ENCODE peak calls at places on chromosomes 5 and 9, in four cellular contexts. One of them, this sample, is unnamed.

GRCh38 chr5:111583761-111584203 is 71.4 kb upstream of the STARD4 start:
- DNase-seq in left lobe of liver: no peak
- DNase-seq in NCI-H446: no peak
- DNase-seq in GM23248: peak; percentile 80
- DNase-seq in this sample: no peak

GRCh38 chr5:120988970-120989369 is 524.9 kb downstream of the PRR16 start:
- DNase-seq in left lobe of liver: no peak
- DNase-seq in NCI-H446: no peak
- DNase-seq in GM23248: no peak
- DNase-seq in this sample: no peak

GRCh38 chr5:100761192-100761591 is 141.9 kb downstream of the ST8SIA4 start:
- DNase-seq in NCI-H446: no peak
- DNase-seq in GM23248: peak; percentile 25
- DNase-seq in left lobe of liver: no peak
- DNase-seq in this sample: no peak

GRCh38 chr9:71886015-71886414 is 25.0 kb downstream of the ABHD17B start:
- DNase-seq in GM23248: no peak
- DNase-seq in NCI-H446: no peak
- DNase-seq in left lobe of liver: no peak
- DNase-seq in this sample: no peak

GRCh38 chr5:135028791-135029467 is 5.1 kb downstream of the PITX1 start:
- DNase-seq in NCI-H446: no peak
- DNase-seq in left lobe of liver: no peak
- DNase-seq in GM23248: no peak
- DNase-seq in this sample: no peak

GRCh38 chr9:132201139-132201538 is 39.3 kb downstream of the NTNG2 start:
- DNase-seq in GM23248: no peak
- DNase-seq in left lobe of liver: no peak
- DNase-seq in NCI-H446: no peak
- DNase-seq in this sample: no peak

GRCh38 chr9:134045841-134046544 is 20.7 kb downstream of the BRD3OS start:
- DNase-seq in GM23248: no peak
- DNase-seq in NCI-H446: no peak
- DNase-seq in left lobe of liver: no peak
- DNase-seq in this sample: no peak

GRCh38 chr5:72467421-72467820 is 39.8 kb downstream of the ZNF366 start:
- DNase-seq in GM23248: no peak
- DNase-seq in NCI-H446: no peak
- DNase-seq in left lobe of liver: no peak
- DNase-seq in this sample: no peak

GRCh38 chr5:32455311-32455710 is 10.8 kb upstream of the ZFR start:
- DNase-seq in GM23248: no peak
- DNase-seq in left lobe of liver: no peak
- DNase-seq in NCI-H446: no peak
- DNase-seq in this sample: no peak

GRCh38 chr9:109133533-109133932 is 13.8 kb upstream of the TMEM245 start:
- DNase-seq in NCI-H446: no peak
- DNase-seq in GM23248: no peak
- DNase-seq in left lobe of liver: no peak
- DNase-seq in this sample: no peak

GRCh38 chr9:76109953-76110352 is 219.5 kb downstream of the PCSK5 start:
- DNase-seq in left lobe of liver: no peak
- DNase-seq in GM23248: peak; percentile 47
- DNase-seq in NCI-H446: no peak
- DNase-seq in this sample: no peak

GRCh38 chr5:1468247-1468612 is 23.0 kb upstream of the SLC6A3 start:
- DNase-seq in NCI-H446: peak; percentile 55
- DNase-seq in left lobe of liver: no peak
- DNase-seq in GM23248: peak; percentile 33
- DNase-seq in this sample: no peak

GRCh38 chr9:27549196-27549737 is 19.7 kb upstream of the MOB3B start:
- DNase-seq in NCI-H446: no peak
- DNase-seq in left lobe of liver: no peak
- DNase-seq in GM23248: peak; percentile 63
- DNase-seq in this sample: no peak

GRCh38 chr9:129478461-129478860 is 142.4 kb downstream of the C9orf50 start:
- DNase-seq in left lobe of liver: no peak
- DNase-seq in NCI-H446: no peak
- DNase-seq in GM23248: no peak
- DNase-seq in this sample: no peak

GRCh38 chr9:129174724-129175514 is 3.1 kb downstream of the IER5L start:
- DNase-seq in NCI-H446: peak; percentile 63
- DNase-seq in left lobe of liver: peak; percentile 78
- DNase-seq in GM23248: peak; percentile 95
- DNase-seq in this sample: peak; percentile 92

GRCh38 chr5:13278148-13278547 is 666.3 kb downstream of the DNAH5 start:
- DNase-seq in left lobe of liver: no peak
- DNase-seq in NCI-H446: no peak
- DNase-seq in GM23248: peak; percentile 6
- DNase-seq in this sample: no peak

GRCh38 chr5:115579747-115580173 is 22.5 kb downstream of the TICAM2 start:
- DNase-seq in left lobe of liver: no peak
- DNase-seq in NCI-H446: no peak
- DNase-seq in GM23248: peak; percentile 30
- DNase-seq in this sample: no peak

GRCh38 chr9:111926421-111926875 is 29.8 kb downstream of the UGCG start:
- DNase-seq in GM23248: no peak
- DNase-seq in left lobe of liver: no peak
- DNase-seq in NCI-H446: no peak
- DNase-seq in this sample: no peak

GRCh38 chr5:55982957-55983381 is 11.8 kb downstream of the IL6ST start:
- DNase-seq in GM23248: peak; percentile 27
- DNase-seq in left lobe of liver: no peak
- DNase-seq in NCI-H446: no peak
- DNase-seq in this sample: no peak

GRCh38 chr5:51731641-51732040 is 348.4 kb downstream of the ISL1 start:
- DNase-seq in NCI-H446: peak; percentile 3
- DNase-seq in GM23248: no peak
- DNase-seq in left lobe of liver: no peak
- DNase-seq in this sample: no peak